ENCODE peak calls at places on chromosomes 7 and 10, in eight cellular contexts. C is GM23248, Y is PC-3, I is neural progenitor cell, O is OCI-LY7, S is SK-N-SH, D is MM.1S, L is HCT116. Q is an unnamed sample. For H3K9me3 and H3K36me3, the result is how much of the 10 kb centered on the place peaks cover.

GRCh38 chr10:23362879-23363787 is 18.5 kb upstream of the C10orf67 start:
- DNase-seq in L (no peak), S (no peak), O (peak), I (no peak), C (no peak), D (no peak), Y (no peak), Q (no peak)

GRCh38 chr10:119059557-119059956 is 21.1 kb downstream of the EIF3A start:
- DNase-seq in O (no peak), L (no peak), S (no peak), D (no peak), I (no peak), C (no peak), Y (no peak), Q (no peak)

GRCh38 chr7:101093907-101094306 is 8.6 kb downstream of the TRIM56 start:
- DNase-seq in D (no peak), Y (peak), I (no peak), C (peak), O (no peak), S (no peak), L (no peak), Q (no peak)

GRCh38 chr10:103276941-103277712 is at the start of gene INA:
- DNase-seq in D (peak), O (no peak), I (peak), C (peak), Y (no peak), S (peak), L (no peak), Q (peak)

GRCh38 chr10:53899463-53899862 is 901.6 kb downstream of the PCDH15 start:
- DNase-seq in I (no peak), Y (no peak), O (no peak), D (no peak), L (no peak), C (no peak), S (no peak), Q (no peak)

GRCh38 chr10:100912013-100912608 is 652 bp upstream of the SLF2 start:
- DNase-seq in S (no peak), L (no peak), I (no peak), Y (no peak), D (no peak), O (no peak), C (peak), Q (peak)

GRCh38 chr7:92717601-92717981 is 118.8 kb downstream of the CDK6 start:
- DNase-seq in O (no peak), S (no peak), D (no peak), I (no peak), Y (peak), L (no peak), C (peak), Q (no peak)

GRCh38 chr7:107170051-107170661 is 1.4 kb downstream of the HBP1 start:
- DNase-seq in I (no peak), Y (no peak), D (no peak), S (no peak), L (no peak), O (no peak), C (peak), Q (no peak)

GRCh38 chr7:10429516-10429915 is 544.2 kb upstream of the PHF14 start:
- DNase-seq in L (no peak), D (no peak), I (peak), C (no peak), Y (no peak), S (no peak), O (no peak), Q (no peak)

GRCh38 chr7:24836084-24836483 is 78.8 kb upstream of the GSDME start:
- DNase-seq in D (peak), O (peak), I (no peak), C (no peak), S (no peak), Y (no peak), L (no peak), Q (no peak)

GRCh38 chr10:24427678-24428409 is 218.9 kb downstream of the KIAA1217 start:
- DNase-seq in S (no peak), O (no peak), D (no peak), Y (no peak), C (peak), I (no peak), L (no peak), Q (no peak)

GRCh38 chr10:58531084-58531695 is 18.5 kb downstream of the BICC1 start:
- DNase-seq in Y (peak), I (peak), D (peak), L (peak), C (peak), O (peak), S (no peak), Q (peak)

GRCh38 chr10:109871476-109871875 is 51.8 kb downstream of the XPNPEP1 start:
- DNase-seq in D (no peak), I (no peak), C (no peak), Y (no peak), L (no peak), S (no peak), O (no peak), Q (no peak)

GRCh38 chr10:43372751-43373445 is 1.5 kb downstream of the FXYD4 start:
- DNase-seq in I (peak), Y (no peak), C (no peak), O (no peak), S (peak), D (no peak), L (no peak), Q (no peak)
- TF ChIP-seq EZH2phosphoT487 in I (no peak), Y (no peak), C (no peak), O (no peak), S (no peak), D (no peak), L (no peak), Q (no peak)

GRCh38 chr7:56537952-56538351 is 421.7 kb upstream of the NUPR2 start:
- DNase-seq in I (no peak), L (no peak), Y (no peak), C (no peak), D (no peak), S (peak), O (no peak), Q (no peak)

GRCh38 chr7:56538541-56539429 is 422.6 kb upstream of the NUPR2 start:
- DNase-seq in O (no peak), S (peak), C (no peak), Y (no peak), D (no peak), I (no peak), L (no peak), Q (no peak)

GRCh38 chr7:56537477-56537876 is 421.3 kb upstream of the NUPR2 start:
- DNase-seq in S (peak), I (no peak), L (no peak), C (no peak), Y (no peak), O (no peak), D (no peak), Q (no peak)
- H3K9me3 ChIP-seq in S (under half), I (under half), L (under half), C (under half), Y (under half), O (under half), D (under half), Q (under half)

DNA sequence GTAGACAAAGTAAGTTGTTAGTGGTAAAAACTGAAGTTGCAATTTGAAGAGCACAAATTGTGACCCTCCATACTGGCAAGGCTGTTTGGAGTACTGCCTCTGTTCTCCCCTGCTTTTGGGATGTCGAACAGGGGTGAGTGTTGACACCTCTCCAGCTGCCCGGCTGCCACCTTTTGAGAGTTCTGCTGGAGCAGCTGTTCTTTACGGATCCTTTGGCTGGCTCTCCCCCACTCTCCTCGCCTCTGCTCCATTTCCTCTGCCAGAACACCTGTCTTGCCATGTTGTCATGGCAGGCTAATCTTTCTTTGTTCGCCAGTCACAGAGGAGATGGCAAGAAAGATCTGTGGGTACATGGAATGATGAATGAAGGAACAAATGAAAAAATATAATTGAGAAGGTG is 34.9 kb downstream of the INSYN2A start:
- DNase-seq in O (no peak), L (no peak), D (no peak), S (no peak), C (no peak), Y (no peak), I (no peak), Q (no peak)
- H3K36me3 ChIP-seq in O (under half), L (under half), D (under half), S (under half), C (under half), Y (under half), I (under half), Q (under half)

DNA sequence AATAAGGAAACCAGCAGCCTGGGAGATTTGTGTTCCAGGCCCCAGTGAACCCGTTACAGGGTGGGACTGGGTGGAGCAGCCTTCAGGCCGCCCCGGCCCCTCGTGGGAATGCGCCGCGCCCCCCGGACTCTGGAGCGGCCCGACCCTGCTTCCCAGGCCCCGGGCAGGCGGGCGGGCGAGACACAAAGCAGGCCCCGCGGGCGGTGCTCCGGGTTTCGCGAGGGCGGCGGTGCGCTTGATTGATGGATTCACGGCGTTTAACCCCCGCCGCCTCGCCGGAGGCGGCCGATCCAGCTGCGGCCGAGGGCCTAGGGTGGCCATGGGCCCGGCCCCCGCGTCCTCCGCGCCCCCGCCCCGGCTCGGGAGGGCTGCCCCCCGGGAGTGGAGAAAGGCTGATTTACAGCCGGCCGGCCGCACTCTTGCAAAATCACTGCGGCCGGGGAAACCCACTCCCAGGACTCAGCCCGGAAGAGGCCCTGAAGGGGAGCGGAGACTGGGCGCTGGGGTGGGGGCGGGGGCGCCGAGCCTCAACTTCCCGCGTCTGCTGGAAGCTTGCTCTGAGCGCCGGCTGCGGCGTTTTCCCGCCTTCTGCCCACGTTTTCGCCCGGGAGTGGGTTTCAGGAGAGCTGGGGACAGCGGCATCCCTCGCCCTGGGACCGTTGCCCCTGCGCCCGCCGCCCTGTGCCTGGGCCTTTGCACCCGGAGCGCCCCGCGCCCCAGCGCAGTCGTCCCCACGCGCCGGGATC is 299.6 kb upstream of the NFE2L3 start:
- DNase-seq in C (peak), S (peak), L (no peak), O (no peak), Y (no peak), I (peak), D (peak), Q (peak)
- TF ChIP-seq EZH2phosphoT487 in C (no peak), S (no peak), L (no peak), O (no peak), Y (peak), I (peak), D (no peak), Q (no peak)

DNA sequence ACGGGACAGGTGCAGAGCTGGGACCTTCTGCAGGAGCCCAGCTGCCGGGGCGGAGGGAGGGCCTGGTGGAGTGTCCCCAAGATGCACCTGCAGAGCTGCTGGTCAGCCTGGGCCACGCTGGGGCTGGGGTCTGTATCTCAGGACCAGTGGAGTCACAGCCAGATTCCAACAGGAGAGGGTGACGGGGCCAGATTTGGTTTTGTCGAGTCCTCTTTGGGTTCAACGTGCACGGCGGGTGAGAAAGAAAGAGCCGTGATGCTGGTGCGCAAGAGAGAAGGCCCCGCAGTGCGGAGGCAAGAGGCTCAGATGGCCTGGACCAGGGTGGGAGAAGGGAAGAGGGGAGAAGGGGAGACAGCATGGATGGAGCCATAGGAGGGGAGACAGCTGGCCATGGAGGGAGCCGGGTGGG is 462.9 kb downstream of the PTPRN2 start:
- DNase-seq in C (no peak), O (no peak), D (no peak), S (no peak), I (no peak), L (no peak), Y (no peak), Q (no peak)
- H3K9me3 ChIP-seq in C (under half), O (under half), D (under half), S (under half), I (under half), L (under half), Y (under half), Q (under half)

DNA sequence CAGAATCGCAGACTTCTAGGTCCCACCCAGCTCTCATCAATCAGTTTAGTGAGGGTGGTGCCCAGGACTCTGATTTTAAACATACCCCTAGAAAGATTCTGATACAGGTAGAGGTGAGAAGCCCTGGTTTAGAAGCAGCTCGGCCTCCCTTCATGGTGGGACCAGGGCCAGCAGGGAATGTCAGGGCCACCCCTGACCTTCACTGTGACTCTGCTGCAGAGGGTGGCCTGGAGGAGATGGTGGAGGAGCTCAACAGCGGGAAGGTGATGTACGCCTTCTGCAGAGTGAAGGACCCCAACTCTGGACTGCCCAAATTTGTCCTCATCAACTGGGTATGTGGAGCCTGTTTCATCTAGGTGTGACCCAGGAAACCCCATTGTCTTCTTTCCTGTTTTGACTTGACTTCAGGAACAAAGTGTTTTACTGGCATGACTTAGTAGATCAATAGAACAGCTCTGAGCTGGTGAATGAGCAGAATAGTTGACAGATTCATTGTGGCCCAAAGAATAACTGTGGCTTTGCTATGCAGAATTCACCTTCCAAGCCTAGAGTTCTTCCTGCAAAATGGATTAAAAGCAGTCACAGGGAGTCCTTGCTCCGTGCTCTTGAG is 7.2 kb downstream of the DBNL start:
- DNase-seq in C (no peak), S (no peak), Y (no peak), L (no peak), O (no peak), I (no peak), D (no peak), Q (no peak)
- H3K36me3 ChIP-seq in C (under half), S (half or more), Y (under half), L (under half), O (half or more), I (under half), D (under half), Q (under half)

GRCh38 chr10:86648706-86649426 is 5.5 kb upstream of the OPN4 start:
- DNase-seq in L (no peak), I (no peak), D (no peak), S (peak), C (peak), Y (peak), O (no peak), Q (peak)
- TF ChIP-seq EZH2phosphoT487 in L (no peak), I (no peak), D (no peak), S (no peak), C (no peak), Y (no peak), O (no peak), Q (no peak)

GRCh38 chr7:150695654-150696053 is 10.1 kb downstream of the GIMAP2 start:
- DNase-seq in C (no peak), I (no peak), O (no peak), D (no peak), Y (no peak), S (no peak), L (no peak), Q (no peak)
- H3K9me3 ChIP-seq in C (under half), I (under half), O (under half), D (under half), Y (under half), S (under half), L (under half), Q (under half)